ENCODE peak calls at places on chromosomes 13 and 19, in nine cellular contexts. N is mesendoderm; F is stimulated activated CD4-positive, alpha-beta T cell treated with anti-CD3 and anti-CD28 coated beads, Interleukin-15, amount 100 ng/mL, for 1 hour; L is aorta; V is CD8-positive, alpha-beta memory T cell; M is fibroblast of pulmonary artery; D is activated naive CD4-positive, alpha-beta T cell treated with anti-CD3 and anti-CD28 coated beads, Interleukin-2, amount 50 U/mL, for 72 hours; E is NCI-H2029; K is NCI-H774. O is an unnamed sample.

GRCh38 chr19:45154064-45154827 is 6.5 kb downstream of the NKPD1 start:
- DNase-seq in N (peak), F (no peak), L (peak), V (no peak), M (peak), D (no peak), E (no peak), K (no peak), O (no peak)

GRCh38 chr13:83940742-83941141 is 58.5 kb upstream of the SLITRK1 start:
- DNase-seq in N (no peak), F (no peak), L (no peak), V (no peak), M (peak), D (no peak), E (no peak), K (no peak), O (no peak)

GRCh38 chr19:38831142-38831605 is 420 bp downstream of the ECH1 start:
- DNase-seq in N (peak), F (no peak), L (peak), V (no peak), M (peak), D (peak), E (peak), K (peak), O (peak)

GRCh38 chr13:65600702-65601101 is 1629.4 kb downstream of the PCDH9 start:
- DNase-seq in N (no peak), F (no peak), L (no peak), V (no peak), M (peak), D (no peak), E (no peak), K (no peak), O (no peak)

GRCh38 chr13:43008591-43008990 is 14.8 kb upstream of the DNAJC15 start:
- DNase-seq in N (no peak), F (no peak), L (no peak), V (no peak), M (no peak), D (no peak), E (no peak), K (no peak), O (no peak)

GRCh38 chr19:4088975-4089374 is 22.3 kb upstream of the ZBTB7A start:
- DNase-seq in N (no peak), F (peak), L (no peak), V (peak), M (no peak), D (no peak), E (no peak), K (no peak), O (no peak)

GRCh38 chr13:76440568-76440967 is 445.6 kb downstream of the KCTD12 start:
- DNase-seq in N (no peak), F (no peak), L (no peak), V (no peak), M (no peak), D (no peak), E (no peak), K (no peak), O (no peak)

GRCh38 chr13:25771641-25772478 is 280.0 kb downstream of the SHISA2 start:
- DNase-seq in N (peak), F (no peak), L (no peak), V (no peak), M (no peak), D (no peak), E (no peak), K (no peak), O (no peak)

GRCh38 chr13:75704942-75705320 is 68.8 kb downstream of the LMO7 start:
- DNase-seq in N (peak), F (no peak), L (no peak), V (no peak), M (no peak), D (no peak), E (peak), K (no peak), O (peak)

GRCh38 chr19:29323972-29324680 is 111.2 kb upstream of the UQCRFS1 start:
- DNase-seq in N (no peak), F (no peak), L (no peak), V (no peak), M (no peak), D (no peak), E (no peak), K (no peak), O (peak)